ENCODE peak calls at places on chromosomes 7 and 10, in seven cellular contexts. One of them, this sample, is unnamed. For H3K4me1, the result is how much of the 10 kb centered on the place peaks cover.

GRCh38 chr7:39356531-39356930 is 209.7 kb upstream of the YAE1 start:
- DNase-seq in Peyer's patch: no peak
- DNase-seq in pancreas: no peak
- DNase-seq in cardiac muscle cell: no peak
- DNase-seq in fibroblast of lung: no peak
- DNase-seq in MM.1S: no peak
- DNase-seq in small intestine: no peak
- DNase-seq in this sample: no peak

GRCh38 chr7:48035301-48035966 is at the start of gene C7orf57:
- DNase-seq in Peyer's patch: peak
- DNase-seq in pancreas: peak
- DNase-seq in cardiac muscle cell: peak
- DNase-seq in fibroblast of lung: peak
- DNase-seq in MM.1S: peak
- DNase-seq in small intestine: peak
- DNase-seq in this sample: peak

GRCh38 chr7:108603922-108604684 is 34.4 kb downstream of the DNAJB9 start:
- DNase-seq in Peyer's patch: no peak
- DNase-seq in pancreas: no peak
- DNase-seq in cardiac muscle cell: no peak
- DNase-seq in fibroblast of lung: no peak
- DNase-seq in MM.1S: no peak
- DNase-seq in small intestine: peak
- DNase-seq in this sample: no peak

GRCh38 chr10:120948889-120949382 is 97.8 kb downstream of the WDR11 start:
- DNase-seq in Peyer's patch: peak
- DNase-seq in pancreas: peak
- DNase-seq in cardiac muscle cell: peak
- DNase-seq in fibroblast of lung: peak
- DNase-seq in MM.1S: peak
- DNase-seq in small intestine: peak
- DNase-seq in this sample: peak

GRCh38 chr10:50788951-50789904 is 49.5 kb downstream of the ASAH2B start:
- DNase-seq in Peyer's patch: no peak
- DNase-seq in pancreas: no peak
- DNase-seq in cardiac muscle cell: peak
- DNase-seq in fibroblast of lung: peak
- DNase-seq in MM.1S: no peak
- DNase-seq in small intestine: peak
- DNase-seq in this sample: no peak

GRCh38 chr10:118633801-118634200 is 38.4 kb upstream of the PRLHR start:
- DNase-seq in Peyer's patch: no peak
- DNase-seq in pancreas: no peak
- DNase-seq in cardiac muscle cell: no peak
- DNase-seq in fibroblast of lung: no peak
- DNase-seq in MM.1S: no peak
- DNase-seq in small intestine: no peak
- DNase-seq in this sample: no peak

GRCh38 chr10:110944997-110945396 is 25.6 kb downstream of the SHOC2 start:
- DNase-seq in Peyer's patch: no peak
- DNase-seq in pancreas: no peak
- DNase-seq in cardiac muscle cell: no peak
- DNase-seq in fibroblast of lung: no peak
- DNase-seq in MM.1S: no peak
- DNase-seq in small intestine: no peak
- DNase-seq in this sample: no peak

GRCh38 chr10:115830260-115830970 is 442.6 kb downstream of the GFRA1 start:
- DNase-seq in Peyer's patch: no peak
- DNase-seq in pancreas: no peak
- DNase-seq in cardiac muscle cell: no peak
- DNase-seq in fibroblast of lung: peak
- DNase-seq in MM.1S: peak
- DNase-seq in small intestine: no peak
- DNase-seq in this sample: no peak

GRCh38 chr7:137471128-137471527 is 127.6 kb upstream of the PTN start:
- DNase-seq in Peyer's patch: no peak
- DNase-seq in pancreas: no peak
- DNase-seq in cardiac muscle cell: no peak
- DNase-seq in fibroblast of lung: no peak
- DNase-seq in MM.1S: no peak
- DNase-seq in small intestine: no peak
- DNase-seq in this sample: no peak

GRCh38 chr7:13240349-13240748 is 552.9 kb downstream of the ARL4A start:
- DNase-seq in Peyer's patch: no peak
- DNase-seq in pancreas: no peak
- DNase-seq in cardiac muscle cell: no peak
- DNase-seq in fibroblast of lung: peak
- DNase-seq in MM.1S: no peak
- DNase-seq in small intestine: no peak
- DNase-seq in this sample: no peak

GRCh38 chr7:41052736-41053135 is 650.2 kb downstream of the INHBA start:
- DNase-seq in Peyer's patch: no peak
- DNase-seq in pancreas: no peak
- DNase-seq in cardiac muscle cell: no peak
- DNase-seq in fibroblast of lung: no peak
- DNase-seq in MM.1S: no peak
- DNase-seq in small intestine: no peak
- DNase-seq in this sample: no peak

GRCh38 chr10:53664620-53665019 is 892.0 kb upstream of the MBL2 start:
- DNase-seq in Peyer's patch: no peak
- DNase-seq in pancreas: no peak
- DNase-seq in cardiac muscle cell: peak
- DNase-seq in fibroblast of lung: peak
- DNase-seq in MM.1S: no peak
- DNase-seq in small intestine: peak
- DNase-seq in this sample: no peak

GRCh38 chr10:121813857-121814256 is 114.0 kb downstream of the ATE1 start:
- DNase-seq in Peyer's patch: no peak
- DNase-seq in pancreas: no peak
- DNase-seq in cardiac muscle cell: no peak
- DNase-seq in fibroblast of lung: no peak
- DNase-seq in MM.1S: no peak
- DNase-seq in small intestine: no peak
- DNase-seq in this sample: no peak

GRCh38 chr7:37349979-37350590 is 98.6 kb downstream of the ELMO1 start:
- DNase-seq in Peyer's patch: no peak
- DNase-seq in pancreas: no peak
- DNase-seq in cardiac muscle cell: no peak
- DNase-seq in fibroblast of lung: no peak
- DNase-seq in MM.1S: no peak
- DNase-seq in small intestine: no peak
- DNase-seq in this sample: no peak

GRCh38 chr10:89301721-89302445 is at the start of gene IFIT2:
- DNase-seq in Peyer's patch: peak
- DNase-seq in pancreas: no peak
- DNase-seq in cardiac muscle cell: no peak
- DNase-seq in fibroblast of lung: peak
- DNase-seq in MM.1S: peak
- DNase-seq in small intestine: peak
- DNase-seq in this sample: no peak

DNA sequence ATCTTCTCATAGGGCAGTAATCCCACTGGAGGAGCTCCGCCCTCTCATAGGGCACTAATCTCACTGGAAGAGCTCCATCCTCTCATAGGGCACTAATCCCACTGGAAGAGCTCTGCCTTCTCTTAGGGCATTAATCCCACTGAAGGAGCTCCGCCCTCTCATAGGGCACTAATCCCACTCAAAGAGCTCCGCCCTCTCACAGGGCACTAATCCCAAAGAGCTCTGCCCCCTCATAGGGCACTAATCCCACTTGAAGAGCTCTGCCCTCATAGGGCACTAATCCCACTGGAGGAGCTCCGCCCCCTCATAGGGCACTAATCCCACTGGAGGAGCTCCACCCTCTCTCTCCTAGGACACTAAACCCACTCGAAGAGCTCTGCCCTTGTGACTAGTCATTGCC is 3.4 kb upstream of the FUOM start:
- DNase-seq in Peyer's patch: no peak
- DNase-seq in pancreas: no peak
- DNase-seq in cardiac muscle cell: no peak
- DNase-seq in fibroblast of lung: no peak
- DNase-seq in MM.1S: no peak
- DNase-seq in small intestine: no peak
- DNase-seq in this sample: no peak
- H3K27ac ChIP-seq in Peyer's patch: peak
- H3K27ac ChIP-seq in pancreas: no peak
- H3K27ac ChIP-seq in cardiac muscle cell: peak
- H3K27ac ChIP-seq in fibroblast of lung: no peak
- H3K27ac ChIP-seq in MM.1S: no peak
- H3K27ac ChIP-seq in small intestine: no peak
- H3K27ac ChIP-seq in this sample: no peak

GRCh38 chr10:129958118-129958685 is 5.9 kb downstream of the EBF3 start:
- DNase-seq in Peyer's patch: no peak
- DNase-seq in pancreas: no peak
- DNase-seq in cardiac muscle cell: peak
- DNase-seq in fibroblast of lung: no peak
- DNase-seq in MM.1S: no peak
- DNase-seq in small intestine: no peak
- DNase-seq in this sample: no peak
- H3K4me1 ChIP-seq in Peyer's patch: under half
- H3K4me1 ChIP-seq in pancreas: under half
- H3K4me1 ChIP-seq in cardiac muscle cell: under half
- H3K4me1 ChIP-seq in fibroblast of lung: under half
- H3K4me1 ChIP-seq in MM.1S: under half
- H3K4me1 ChIP-seq in small intestine: under half
- H3K4me1 ChIP-seq in this sample: under half

DNA sequence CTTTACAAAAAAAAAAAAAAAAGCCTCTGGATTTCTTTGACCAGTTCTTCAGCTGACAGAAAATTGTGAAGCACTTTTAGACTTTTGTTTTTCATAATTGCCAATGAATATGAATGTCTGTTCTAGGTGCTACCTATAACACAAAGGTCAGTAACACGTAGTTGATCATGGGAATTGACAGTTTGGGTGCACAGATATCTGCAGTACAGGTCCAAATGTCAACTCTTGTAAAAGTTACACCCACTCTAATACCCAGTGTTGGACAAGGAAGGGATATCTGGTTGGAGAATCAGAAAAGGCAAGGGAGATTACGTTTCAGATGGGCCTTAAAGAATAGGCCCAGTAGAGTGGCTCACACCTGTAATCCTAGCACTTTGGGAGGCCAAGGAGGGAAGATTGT is 1.8 kb downstream of the REEP3 start:
- DNase-seq in Peyer's patch: no peak
- DNase-seq in pancreas: no peak
- DNase-seq in cardiac muscle cell: no peak
- DNase-seq in fibroblast of lung: no peak
- DNase-seq in MM.1S: no peak
- DNase-seq in small intestine: peak
- DNase-seq in this sample: no peak
- H3K27ac ChIP-seq in Peyer's patch: peak
- H3K27ac ChIP-seq in pancreas: no peak
- H3K27ac ChIP-seq in cardiac muscle cell: peak
- H3K27ac ChIP-seq in fibroblast of lung: peak
- H3K27ac ChIP-seq in MM.1S: no peak
- H3K27ac ChIP-seq in small intestine: peak
- H3K27ac ChIP-seq in this sample: peak

DNA sequence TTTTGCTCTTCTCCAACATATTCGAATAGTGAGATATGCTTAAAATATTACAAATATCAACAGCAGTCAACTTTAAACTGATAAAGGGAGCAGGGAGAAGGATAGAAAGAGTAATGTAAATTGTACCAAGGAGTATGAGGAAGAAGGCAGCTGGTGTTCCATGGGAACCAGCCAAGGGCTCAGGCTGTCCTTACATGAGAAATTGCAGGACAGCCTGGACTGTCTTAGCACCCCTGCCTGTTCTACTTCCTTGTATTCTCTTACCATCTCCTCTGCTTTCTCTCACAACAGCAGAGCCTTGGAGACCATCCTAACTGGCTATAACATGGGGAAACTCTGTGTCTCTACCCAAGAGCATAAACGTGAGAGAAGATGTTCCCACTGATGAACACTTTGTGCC is 128.6 kb downstream of the TSPAN12 start:
- DNase-seq in Peyer's patch: no peak
- DNase-seq in pancreas: no peak
- DNase-seq in cardiac muscle cell: no peak
- DNase-seq in fibroblast of lung: peak
- DNase-seq in MM.1S: no peak
- DNase-seq in small intestine: no peak
- DNase-seq in this sample: no peak
- H3K4me1 ChIP-seq in Peyer's patch: under half
- H3K4me1 ChIP-seq in pancreas: under half
- H3K4me1 ChIP-seq in cardiac muscle cell: under half
- H3K4me1 ChIP-seq in fibroblast of lung: under half
- H3K4me1 ChIP-seq in MM.1S: under half
- H3K4me1 ChIP-seq in small intestine: under half
- H3K4me1 ChIP-seq in this sample: under half

DNA sequence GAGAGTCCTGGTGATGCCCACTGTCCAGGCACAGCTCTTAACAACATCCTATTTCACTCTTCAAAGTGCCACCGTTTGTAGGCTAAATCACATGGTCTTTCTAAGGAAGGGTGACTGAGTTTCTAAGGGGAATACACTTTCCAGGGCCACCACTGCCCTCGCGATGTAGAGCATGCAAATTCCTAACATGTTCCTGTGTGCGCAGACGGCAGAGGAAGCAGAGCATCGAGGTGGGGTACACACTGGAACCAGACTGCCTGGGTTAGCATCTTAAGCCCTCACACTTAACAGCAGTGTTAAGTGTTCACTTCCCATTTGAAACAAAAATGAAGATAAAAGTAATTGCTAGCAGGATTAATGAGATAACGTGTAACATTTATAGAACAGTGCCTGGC is 3.0 kb downstream of the VOPP1 start:
- DNase-seq in Peyer's patch: no peak
- DNase-seq in pancreas: no peak
- DNase-seq in cardiac muscle cell: no peak
- DNase-seq in fibroblast of lung: no peak
- DNase-seq in MM.1S: no peak
- DNase-seq in small intestine: no peak
- DNase-seq in this sample: no peak
- H3K27ac ChIP-seq in Peyer's patch: peak
- H3K27ac ChIP-seq in pancreas: no peak
- H3K27ac ChIP-seq in cardiac muscle cell: no peak
- H3K27ac ChIP-seq in fibroblast of lung: no peak
- H3K27ac ChIP-seq in MM.1S: peak
- H3K27ac ChIP-seq in small intestine: peak
- H3K27ac ChIP-seq in this sample: peak

GRCh38 chr7:74480861-74481417 is 27.2 kb downstream of the GTF2IRD1 start:
- DNase-seq in Peyer's patch: peak
- DNase-seq in pancreas: no peak
- DNase-seq in cardiac muscle cell: no peak
- DNase-seq in fibroblast of lung: peak
- DNase-seq in MM.1S: no peak
- DNase-seq in small intestine: peak
- DNase-seq in this sample: peak
- H3K4me1 ChIP-seq in Peyer's patch: under half
- H3K4me1 ChIP-seq in pancreas: under half
- H3K4me1 ChIP-seq in cardiac muscle cell: half or more
- H3K4me1 ChIP-seq in fibroblast of lung: under half
- H3K4me1 ChIP-seq in MM.1S: under half
- H3K4me1 ChIP-seq in small intestine: under half
- H3K4me1 ChIP-seq in this sample: half or more

GRCh38 chr10:1609596-1609995 is 127.7 kb downstream of the ADARB2 start:
- DNase-seq in Peyer's patch: no peak
- DNase-seq in pancreas: no peak
- DNase-seq in cardiac muscle cell: no peak
- DNase-seq in fibroblast of lung: no peak
- DNase-seq in MM.1S: no peak
- DNase-seq in small intestine: no peak
- DNase-seq in this sample: no peak
- H3K27ac ChIP-seq in Peyer's patch: no peak
- H3K27ac ChIP-seq in pancreas: no peak
- H3K27ac ChIP-seq in cardiac muscle cell: no peak
- H3K27ac ChIP-seq in fibroblast of lung: no peak
- H3K27ac ChIP-seq in MM.1S: no peak
- H3K27ac ChIP-seq in small intestine: no peak
- H3K27ac ChIP-seq in this sample: no peak

This sample was measured in lower lobe of right lung.